ENCODE peak calls at places on chromosomes 3 and 15, in four cellular contexts. One of them, this sample, is unnamed.

GRCh38 chr15:60299452-60300047 is 98.2 kb downstream of the ANXA2 start:
- DNase-seq in NCI-H1105: peak
- DNase-seq in T-cell: no peak
- DNase-seq in cerebellar cortex: peak
- DNase-seq in this sample: no peak

GRCh38 chr15:67433495-67434099 is 87.3 kb upstream of the C15orf61 start:
- DNase-seq in NCI-H1105: no peak
- DNase-seq in T-cell: no peak
- DNase-seq in cerebellar cortex: peak
- DNase-seq in this sample: peak

GRCh38 chr15:42140383-42141070 is 15.9 kb downstream of the PLA2G4F start:
- DNase-seq in NCI-H1105: no peak
- DNase-seq in T-cell: no peak
- DNase-seq in cerebellar cortex: no peak
- DNase-seq in this sample: no peak

GRCh38 chr3:40096561-40097506 is 212.7 kb upstream of the EIF1B start:
- DNase-seq in NCI-H1105: no peak
- DNase-seq in T-cell: no peak
- DNase-seq in cerebellar cortex: peak
- DNase-seq in this sample: no peak

GRCh38 chr3:67192466-67192865 is 194.4 kb downstream of the KBTBD8 start:
- DNase-seq in NCI-H1105: no peak
- DNase-seq in T-cell: no peak
- DNase-seq in cerebellar cortex: no peak
- DNase-seq in this sample: no peak

GRCh38 chr3:12507871-12508281 is 23.6 kb downstream of the TSEN2 start:
- DNase-seq in NCI-H1105: no peak
- DNase-seq in T-cell: no peak
- DNase-seq in cerebellar cortex: no peak
- DNase-seq in this sample: no peak

GRCh38 chr15:65873271-65873670 is 4.0 kb downstream of the RAB11A start:
- DNase-seq in NCI-H1105: no peak
- DNase-seq in T-cell: no peak
- DNase-seq in cerebellar cortex: no peak
- DNase-seq in this sample: no peak

GRCh38 chr3:178381555-178381954 is 154.7 kb upstream of the KCNMB2 start:
- DNase-seq in NCI-H1105: no peak
- DNase-seq in T-cell: no peak
- DNase-seq in cerebellar cortex: no peak
- DNase-seq in this sample: no peak

This sample was measured in CD14-positive monocyte.